ENCODE peak calls at places on chromosome 1, in four cellular contexts. B, I, X and U are unnamed samples.

GRCh38 chr1:146036990-146037646 is 15.6 kb upstream of the HJV start:
- DNase-seq in B (peak; percentile 92), I (peak; percentile 87), X (peak; percentile 90), U (peak; percentile 82)

GRCh38 chr1:219417610-219418009 is 195.3 kb downstream of the ZC3H11B start:
- DNase-seq in B (no peak), I (no peak), X (no peak), U (no peak)

GRCh38 chr1:242586355-242586670 is 61.8 kb upstream of the PLD5 start:
- DNase-seq in B (no peak), I (no peak), X (no peak), U (no peak)

GRCh38 chr1:245365071-245365470 is 210.3 kb downstream of the KIF26B start:
- DNase-seq in B (no peak), I (no peak), X (no peak), U (no peak)

GRCh38 chr1:76501576-76502219 is 365.6 kb upstream of the ST6GALNAC5 start:
- DNase-seq in B (no peak), I (no peak), X (no peak), U (no peak)

GRCh38 chr1:48285525-48285924 is 63.0 kb downstream of the SLC5A9 start:
- DNase-seq in B (no peak), I (no peak), X (peak; percentile 12), U (no peak)

GRCh38 chr1:86938450-86938849 is 24.0 kb downstream of the HS2ST1 start:
- DNase-seq in B (no peak), I (no peak), X (no peak), U (no peak)

GRCh38 chr1:905811-906531 is 17.8 kb upstream of the SAMD11 start:
- DNase-seq in B (no peak), I (no peak), X (no peak), U (no peak)

GRCh38 chr1:232435746-232436145 is 194.2 kb downstream of the SIPA1L2 start:
- DNase-seq in B (no peak), I (no peak), X (no peak), U (no peak)

GRCh38 chr1:169694304-169694703 is 17.1 kb downstream of the SELL start:
- DNase-seq in B (no peak), I (no peak), X (no peak), U (no peak)

GRCh38 chr1:12549460-12550349 is 68.3 kb downstream of the DHRS3 start:
- DNase-seq in B (peak; percentile 88), I (no peak), X (peak; percentile 90), U (peak; percentile 5)

GRCh38 chr1:225201447-225201846 is 226.4 kb downstream of the LBR start:
- DNase-seq in B (no peak), I (no peak), X (no peak), U (no peak)

GRCh38 chr1:9294440-9294773 is 1.7 kb downstream of the SPSB1 start:
- DNase-seq in B (no peak), I (no peak), X (peak; percentile 34), U (no peak)

GRCh38 chr1:200128081-200128480 is 100.6 kb downstream of the NR5A2 start:
- DNase-seq in B (no peak), I (no peak), X (peak; percentile 11), U (no peak)
- TF ChIP-seq ETV6 in B (no peak), I (no peak), X (no peak), U (no peak)

GRCh38 chr1:221739018-221739676 is 2.7 kb downstream of the DUSP10 start:
- DNase-seq in B (peak; percentile 53), I (no peak), X (no peak), U (no peak)

GRCh38 chr1:221740941-221741363 is 937 bp downstream of the DUSP10 start:
- DNase-seq in B (peak; percentile 33), I (no peak), X (no peak), U (no peak)

GRCh38 chr1:221739677-221740025 is 2.2 kb downstream of the DUSP10 start:
- DNase-seq in B (no peak), I (no peak), X (no peak), U (no peak)

GRCh38 chr1:221741364-221741970 is 422 bp downstream of the DUSP10 start:
- DNase-seq in B (no peak), I (no peak), X (no peak), U (peak; percentile 17)

GRCh38 chr1:221740260-221740830 is 1.5 kb downstream of the DUSP10 start:
- DNase-seq in B (no peak), I (no peak), X (no peak), U (no peak)
- TF ChIP-seq ETV6 in B (no peak), I (no peak), X (no peak), U (no peak)

GRCh38 chr1:61591316-61591715 is 133.6 kb downstream of the TM2D1 start:
- DNase-seq in B (no peak), I (no peak), X (no peak), U (no peak)
- TF ChIP-seq ETV6 in B (no peak), I (no peak), X (no peak), U (no peak)

GRCh38 chr1:159918041-159918917 is 7.0 kb downstream of the TAGLN2 start:
- DNase-seq in B (no peak), I (no peak), X (no peak), U (peak; percentile 1)
- TF ChIP-seq ETV6 in B (no peak), I (no peak), X (no peak), U (no peak)